ENCODE peak calls at places on chromosomes 2 and 18, in eight cellular contexts. Z, T, I, K, V, O, M and L are unnamed samples.

GRCh38 chr2:215363461-215364156 is 51.8 kb downstream of the ATIC start:
- DNase-seq in T (no peak), M (no peak), V (no peak), Z (no peak), K (no peak), O (no peak), I (no peak), L (no peak)

GRCh38 chr2:121902171-121902591 is 146.7 kb downstream of the TSN start:
- DNase-seq in M (no peak), V (no peak), I (peak; percentile 48), K (no peak), T (no peak), Z (no peak), O (no peak), L (no peak)

GRCh38 chr2:8510519-8510918 is 171.3 kb upstream of the ID2 start:
- DNase-seq in V (no peak), Z (no peak), K (no peak), M (no peak), T (no peak), O (no peak), I (no peak), L (no peak)

GRCh38 chr18:13455960-13456471 is 237.5 kb downstream of the LDLRAD4 start:
- DNase-seq in O (peak; percentile 45), K (no peak), M (no peak), I (no peak), T (no peak), Z (no peak), V (no peak), L (peak; percentile 9)

GRCh38 chr2:51782874-51783765 is 751.2 kb upstream of the NRXN1 start:
- DNase-seq in V (peak; percentile 77), T (no peak), I (peak; percentile 6), M (peak; percentile 42), K (peak; percentile 31), Z (no peak), O (no peak), L (peak; percentile 11)

GRCh38 chr18:75142677-75143076 is 66.3 kb downstream of the PTGR3 start:
- DNase-seq in I (no peak), V (no peak), O (no peak), M (no peak), K (no peak), Z (no peak), T (no peak), L (no peak)

GRCh38 chr2:46985512-46985911 is 69.9 kb upstream of the MCFD2 start:
- DNase-seq in K (no peak), V (peak; percentile 48), Z (no peak), I (no peak), T (no peak), M (no peak), O (no peak), L (peak; percentile 53)

GRCh38 chr2:100297511-100297910 is 24.8 kb downstream of the LONRF2 start:
- DNase-seq in Z (no peak), M (no peak), V (no peak), O (no peak), I (no peak), K (no peak), T (no peak), L (no peak)

GRCh38 chr2:102114290-102114721 is 28.2 kb upstream of the IL1R1 start:
- DNase-seq in V (peak; percentile 94), I (no peak), T (no peak), M (no peak), K (no peak), O (peak; percentile 90), Z (no peak), L (peak; percentile 99)

GRCh38 chr2:162202203-162202602 is 41.0 kb downstream of the FAP start:
- DNase-seq in V (no peak), I (no peak), O (no peak), Z (no peak), T (no peak), M (no peak), K (no peak), L (no peak)

GRCh38 chr18:61992285-61992684 is 99.5 kb upstream of the RNF152 start:
- DNase-seq in V (peak; percentile 89), T (no peak), I (no peak), Z (no peak), K (no peak), O (peak; percentile 83), M (peak; percentile 57), L (peak; percentile 95)